ENCODE peak calls at places on chromosome 1, in seven cellular contexts. W is adrenal gland, U is endothelial cell, H is omental fat pad, N is spleen, F is HL-60, B is tibial artery. X is an unnamed sample.
A peak's percentile ranks its signal among the peaks of the same experiment; 100 is the strongest.

GRCh38 chr1:28172690-28173150 is 3.8 kb downstream of the PTAFR start:
- DNase-seq in W (peak; percentile 37), U (no peak), H (no peak), N (peak; percentile 81), F (peak; percentile 85), B (peak; percentile 37), X (peak; percentile 47)

GRCh38 chr1:19889656-19890055 is 7.5 kb downstream of the OTUD3 start:
- DNase-seq in W (no peak), U (no peak), H (no peak), N (no peak), F (no peak), B (no peak), X (no peak)

GRCh38 chr1:162236622-162237021 is 140.0 kb downstream of the SPATA46 start:
- DNase-seq in W (no peak), U (no peak), H (no peak), N (no peak), F (no peak), B (no peak), X (no peak)

GRCh38 chr1:112457241-112457640 is 51.5 kb upstream of the WNT2B start:
- DNase-seq in W (no peak), U (no peak), H (no peak), N (no peak), F (no peak), B (no peak), X (no peak)

GRCh38 chr1:77407738-77408375 is 126.0 kb downstream of the AK5 start:
- DNase-seq in W (no peak), U (no peak), H (no peak), N (no peak), F (no peak), B (no peak), X (no peak)

GRCh38 chr1:6975991-6976390 is 190.7 kb downstream of the CAMTA1 start:
- DNase-seq in W (no peak), U (no peak), H (no peak), N (no peak), F (no peak), B (no peak), X (no peak)

GRCh38 chr1:30527511-30528140 is 195.8 kb downstream of the MATN1 start:
- DNase-seq in W (peak; percentile 87), U (no peak), H (no peak), N (peak; percentile 80), F (no peak), B (no peak), X (no peak)

GRCh38 chr1:220924331-220924730 is 45.1 kb downstream of the HLX start:
- DNase-seq in W (no peak), U (no peak), H (no peak), N (no peak), F (no peak), B (no peak), X (no peak)

GRCh38 chr1:52152976-52153375 is 11.1 kb downstream of the ZFYVE9 start:
- DNase-seq in W (no peak), U (no peak), H (no peak), N (no peak), F (no peak), B (no peak), X (no peak)

GRCh38 chr1:67575861-67576260 is 109.1 kb upstream of the GADD45A start:
- DNase-seq in W (no peak), U (no peak), H (no peak), N (no peak), F (no peak), B (no peak), X (no peak)

GRCh38 chr1:205375816-205376545 is 19.3 kb upstream of the KLHDC8A start:
- DNase-seq in W (peak; percentile 68), U (no peak), H (no peak), N (no peak), F (no peak), B (no peak), X (no peak)
- TF ChIP-seq CTCF in W (no peak), U (no peak), H (no peak), N (no peak), F (no peak), B (no peak), X (no peak)

GRCh38 chr1:8384577-8384976 is 66.7 kb downstream of the SLC45A1 start:
- DNase-seq in W (no peak), U (no peak), H (no peak), N (no peak), F (no peak), B (no peak), X (no peak)

GRCh38 chr1:8381618-8382017 is 63.7 kb downstream of the SLC45A1 start:
- DNase-seq in W (no peak), U (no peak), H (no peak), N (no peak), F (no peak), B (no peak), X (no peak)

GRCh38 chr1:8382051-8382505 is 64.2 kb downstream of the SLC45A1 start:
- DNase-seq in W (no peak), U (no peak), H (no peak), N (no peak), F (no peak), B (no peak), X (no peak)

GRCh38 chr1:8384088-8384487 is 66.2 kb downstream of the SLC45A1 start:
- DNase-seq in W (no peak), U (no peak), H (no peak), N (no peak), F (no peak), B (no peak), X (no peak)

DNA sequence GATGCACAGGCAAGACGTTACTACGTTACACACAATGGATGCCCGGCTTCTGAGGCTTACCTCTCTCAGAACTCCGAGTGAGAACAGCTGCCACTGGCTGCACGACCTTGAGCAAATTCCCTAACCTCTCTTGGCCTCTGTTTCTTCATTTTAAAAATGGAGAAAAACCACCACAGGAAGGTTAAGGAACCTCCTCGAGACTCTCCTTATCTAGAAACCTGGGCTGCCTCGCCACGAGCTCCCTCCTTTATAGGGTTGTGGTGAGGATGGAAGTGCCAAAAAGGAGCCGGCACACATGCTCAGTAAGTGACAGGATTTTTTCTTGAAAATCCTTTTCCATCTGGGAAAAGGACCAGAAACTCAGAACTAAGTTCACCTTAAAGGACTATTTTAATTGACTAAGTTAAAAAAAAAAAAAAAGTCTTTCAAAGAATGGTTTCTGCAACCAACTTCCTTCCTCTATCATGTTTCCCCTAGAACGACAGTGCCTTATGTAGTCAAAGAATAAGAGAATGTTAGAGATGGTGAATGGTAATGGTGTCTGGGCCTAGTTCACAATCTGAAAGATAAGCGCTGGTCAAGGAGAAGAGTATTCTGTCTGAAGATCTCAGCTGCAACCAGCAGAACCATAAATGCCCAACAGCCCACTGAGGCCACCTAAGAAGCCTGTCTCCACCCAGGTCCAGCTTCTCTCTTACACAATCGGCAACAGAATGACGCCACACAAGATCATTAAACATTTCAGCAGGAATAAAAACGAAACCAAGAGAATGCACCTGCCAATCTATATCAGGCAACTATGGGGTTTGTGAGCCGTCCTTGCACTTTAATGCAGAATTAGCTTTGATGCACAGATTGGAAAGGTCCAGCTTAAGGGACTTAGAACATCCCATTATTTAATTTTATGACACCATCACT is 65.0 kb downstream of the SLC45A1 start:
- DNase-seq in W (no peak), U (no peak), H (no peak), N (no peak), F (peak; percentile 48), B (no peak), X (no peak)
- TF ChIP-seq CTCF in W (no peak), U (no peak), H (no peak), N (no peak), F (no peak), B (no peak), X (no peak)

DNA sequence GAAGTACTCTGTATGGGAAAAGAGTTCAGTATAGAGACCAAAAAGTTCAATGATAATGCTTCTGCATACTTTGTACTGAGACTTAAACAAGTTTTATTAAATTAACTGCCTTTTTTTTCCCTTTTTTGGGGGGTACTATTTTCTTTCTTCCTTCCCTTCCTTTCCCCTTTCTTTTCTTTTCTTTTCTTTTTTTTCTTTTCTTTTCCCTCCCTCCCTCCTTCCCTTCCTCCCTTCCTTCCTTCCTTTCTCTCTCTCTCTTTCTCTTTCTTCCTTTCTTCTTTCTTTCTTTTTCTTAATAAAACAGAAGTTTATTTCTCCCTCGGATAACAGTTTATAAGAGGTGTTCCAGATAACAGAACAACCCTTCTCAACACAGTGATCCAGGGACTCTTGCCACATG is 77.5 kb downstream of the LHX8 start:
- DNase-seq in W (no peak), U (no peak), H (no peak), N (no peak), F (no peak), B (no peak), X (no peak)
- TF ChIP-seq CTCF in W (no peak), U (no peak), H (no peak), N (no peak), F (no peak), B (no peak), X (no peak)

GRCh38 chr1:182616130-182617074 is 12.2 kb upstream of the RGS16 start:
- DNase-seq in W (peak; percentile 72), U (no peak), H (peak; percentile 83), N (peak; percentile 82), F (peak; percentile 55), B (peak; percentile 84), X (no peak)
- TF ChIP-seq CTCF in W (no peak), U (no peak), H (no peak), N (no peak), F (no peak), B (no peak), X (no peak)

GRCh38 chr1:181106022-181106312 is 17.5 kb downstream of the IER5 start:
- DNase-seq in W (no peak), U (no peak), H (no peak), N (no peak), F (no peak), B (no peak), X (no peak)

GRCh38 chr1:181105134-181106021 is 16.9 kb downstream of the IER5 start:
- DNase-seq in W (peak; percentile 96), U (peak; percentile 94), H (peak; percentile 85), N (peak; percentile 99), F (no peak), B (peak; percentile 94), X (peak; percentile 88)

GRCh38 chr1:181104042-181104789 is 15.7 kb downstream of the IER5 start:
- DNase-seq in W (no peak), U (no peak), H (no peak), N (no peak), F (no peak), B (no peak), X (no peak)

GRCh38 chr1:181103404-181103803 is 14.9 kb downstream of the IER5 start:
- DNase-seq in W (no peak), U (no peak), H (no peak), N (no peak), F (no peak), B (no peak), X (no peak)

DNA sequence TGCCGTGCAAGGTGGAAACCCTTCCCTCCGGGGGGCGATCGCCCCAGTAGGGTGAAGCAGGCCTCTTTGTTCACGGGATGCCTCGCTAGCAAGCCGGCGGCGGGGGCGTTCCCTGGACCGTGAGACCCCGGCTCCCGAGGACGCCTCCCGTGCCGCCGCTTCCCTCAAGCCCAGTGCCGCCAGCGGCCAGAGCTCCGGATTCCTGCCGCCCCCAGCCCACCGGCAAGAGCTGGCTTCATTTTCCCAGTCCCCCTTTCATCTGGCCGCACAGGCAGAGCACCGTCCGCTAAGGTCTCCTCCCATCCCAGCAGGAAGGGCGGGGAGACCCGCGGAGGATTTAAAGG is 16.3 kb downstream of the IER5 start:
- DNase-seq in W (peak; percentile 35), U (peak; percentile 59), H (no peak), N (no peak), F (no peak), B (no peak), X (no peak)
- TF ChIP-seq CTCF in W (peak; percentile 54), U (no peak), H (no peak), N (no peak), F (no peak), B (no peak), X (no peak)

GRCh38 chr1:229271448-229272120 is 673 bp downstream of the RAB4A start:
- DNase-seq in W (peak; percentile 35), U (no peak), H (no peak), N (no peak), F (no peak), B (no peak), X (no peak)
- TF ChIP-seq CTCF in W (no peak), U (no peak), H (no peak), N (no peak), F (no peak), B (no peak), X (no peak)

X was measured in activated B cell treated with CpG ODN at 0.5 μM for 24 hours.